ENCODE peak calls at places on chromosomes 11 and 22, in ten cellular contexts. Q is HFFc6, M is testis, D is sigmoid colon, C is omental fat pad, Y is lower leg skin, L is H1, K is stomach, Z is IMR-90, S is GM06990. J is an unnamed sample.

GRCh38 chr11:128929991-128930390 is 12.7 kb downstream of the TP53AIP1 start:
- DNase-seq in C (no peak), D (no peak), S (no peak), L (no peak), K (no peak), Z (peak), M (no peak), Y (no peak), Q (peak), J (no peak)

GRCh38 chr11:9607511-9607899 is 34.0 kb downstream of the WEE1 start:
- DNase-seq in Z (no peak), Q (no peak), S (no peak), C (no peak), K (no peak), L (no peak), D (no peak), M (no peak), Y (no peak), J (no peak)

GRCh38 chr11:24619900-24620299 is 123.0 kb downstream of the LUZP2 start:
- DNase-seq in L (no peak), K (no peak), D (no peak), S (no peak), Q (no peak), Z (no peak), Y (no peak), C (no peak), M (no peak), J (no peak)

GRCh38 chr11:84673753-84674152 is 953.4 kb downstream of the DLG2 start:
- DNase-seq in L (no peak), K (no peak), Q (peak), Z (no peak), S (no peak), M (no peak), C (no peak), Y (no peak), D (no peak), J (no peak)

GRCh38 chr11:32884770-32885384 is 7.7 kb upstream of the QSER1 start:
- DNase-seq in K (no peak), M (no peak), Q (peak), Z (no peak), C (no peak), Y (no peak), L (no peak), S (no peak), D (no peak), J (no peak)

GRCh38 chr11:1673841-1674193 is 23.2 kb upstream of the KRTAP5-6 start:
- DNase-seq in D (no peak), M (no peak), C (no peak), Q (no peak), Y (no peak), L (no peak), Z (no peak), K (no peak), S (no peak), J (no peak)

GRCh38 chr11:119223856-119224255 is 17.7 kb downstream of the CBL start:
- DNase-seq in M (no peak), S (no peak), L (no peak), D (no peak), Q (peak), K (no peak), Z (peak), Y (no peak), C (no peak), J (no peak)

GRCh38 chr11:66278396-66279091 is 569 bp downstream of the CNIH2 start:
- DNase-seq in S (no peak), C (no peak), Z (no peak), Q (peak), D (no peak), L (no peak), Y (no peak), K (no peak), M (no peak), J (no peak)

GRCh38 chr11:17544181-17544622 is at the start of gene USH1C:
- DNase-seq in D (no peak), Z (no peak), S (no peak), Y (no peak), M (peak), L (peak), Q (no peak), C (no peak), K (peak), J (no peak)

GRCh38 chr11:45736424-45736823 is 68.5 kb upstream of the SLC35C1 start:
- DNase-seq in K (no peak), Y (no peak), Z (peak), D (peak), S (no peak), Q (peak), C (no peak), M (no peak), L (no peak), J (no peak)

GRCh38 chr22:18031670-18032454 is 7.5 kb upstream of the MICAL3 start:
- DNase-seq in Y (no peak), K (no peak), Q (peak), C (no peak), Z (peak), L (no peak), S (no peak), M (no peak), D (peak), J (no peak)

GRCh38 chr22:48251629-48252028 is 1489.2 kb downstream of the TBC1D22A start:
- DNase-seq in K (no peak), Q (no peak), L (no peak), D (no peak), S (no peak), Y (peak), Z (no peak), C (no peak), M (no peak), J (no peak)

GRCh38 chr11:88469828-88470227 is 132.3 kb upstream of the CTSC start:
- DNase-seq in Y (no peak), S (no peak), D (no peak), C (no peak), Q (no peak), M (no peak), Z (peak), L (no peak), K (no peak), J (no peak)

GRCh38 chr11:100963375-100963774 is 166.2 kb downstream of the PGR start:
- DNase-seq in K (no peak), M (no peak), C (no peak), Q (no peak), Z (peak), D (no peak), S (no peak), Y (no peak), L (no peak), J (no peak)

GRCh38 chr11:76657139-76657823 is 13.3 kb downstream of the LRRC32 start:
- DNase-seq in Z (no peak), Q (no peak), D (peak), Y (peak), S (no peak), L (no peak), C (peak), M (no peak), K (peak), J (no peak)

GRCh38 chr11:12276356-12276755 is 101.0 kb upstream of the PARVA start:
- DNase-seq in K (peak), M (no peak), L (no peak), D (peak), C (no peak), Z (no peak), S (no peak), Y (peak), Q (no peak), J (no peak)

GRCh38 chr11:35541621-35542375 is 16.4 kb upstream of the PAMR1 start:
- DNase-seq in D (peak), Y (no peak), K (no peak), S (no peak), Q (peak), C (no peak), L (no peak), Z (peak), M (no peak), J (no peak)

GRCh38 chr22:22989856-22990255 is 80.5 kb upstream of the GNAZ start:
- DNase-seq in Y (no peak), C (no peak), L (no peak), K (no peak), Z (no peak), M (no peak), Q (no peak), S (no peak), D (no peak), J (no peak)

GRCh38 chr11:120354068-120354467 is 17.9 kb downstream of the ARHGEF12 start:
- DNase-seq in C (no peak), M (no peak), Z (peak), D (no peak), S (no peak), Y (no peak), L (no peak), K (no peak), Q (no peak), J (no peak)

GRCh38 chr11:120358729-120359128 is 22.5 kb downstream of the ARHGEF12 start:
- DNase-seq in Y (no peak), Q (no peak), Z (no peak), S (no peak), M (no peak), D (no peak), K (no peak), L (no peak), C (no peak), J (no peak)

GRCh38 chr11:120357620-120358019 is 21.4 kb downstream of the ARHGEF12 start:
- DNase-seq in D (no peak), K (no peak), L (no peak), S (no peak), M (no peak), Z (no peak), Q (no peak), C (no peak), Y (no peak), J (no peak)

GRCh38 chr11:120352405-120352804 is 16.2 kb downstream of the ARHGEF12 start:
- DNase-seq in S (no peak), C (no peak), Z (no peak), Q (no peak), M (no peak), D (no peak), L (no peak), Y (no peak), K (no peak), J (no peak)

DNA sequence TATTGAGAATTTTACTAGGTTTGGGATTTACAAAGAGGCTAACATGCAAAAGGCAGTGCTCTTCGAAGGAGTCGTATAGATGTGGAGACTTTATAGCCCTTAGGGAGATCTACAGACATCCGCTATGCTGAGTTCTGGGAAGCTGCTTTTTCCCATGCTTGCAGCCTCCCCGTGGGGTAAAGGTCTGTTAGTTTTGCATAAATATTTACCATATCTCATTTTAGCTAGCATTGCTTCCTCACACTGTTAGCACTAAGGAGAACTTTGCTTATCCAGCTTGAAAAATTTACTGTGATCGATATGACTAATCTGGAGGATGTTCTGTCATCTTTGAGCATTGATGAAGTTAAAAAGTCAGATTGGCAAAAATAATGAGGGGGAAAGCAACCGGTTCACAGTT is 18.6 kb downstream of the ARHGEF12 start:
- DNase-seq in Q (no peak), D (no peak), C (no peak), M (no peak), L (no peak), K (no peak), Z (peak), S (no peak), Y (no peak), J (no peak)
- TF ChIP-seq CTCF in Q (no peak), D (no peak), C (no peak), M (no peak), L (no peak), K (no peak), Z (no peak), S (no peak), Y (no peak), J (no peak)

GRCh38 chr11:113304916-113305315 is 9.5 kb upstream of the TTC12 start:
- DNase-seq in K (no peak), C (no peak), Q (no peak), S (no peak), M (no peak), D (no peak), L (no peak), Z (no peak), Y (no peak), J (no peak)
- TF ChIP-seq CTCF in K (no peak), C (no peak), Q (no peak), S (no peak), M (no peak), D (no peak), L (no peak), Z (no peak), Y (no peak), J (no peak)

DNA sequence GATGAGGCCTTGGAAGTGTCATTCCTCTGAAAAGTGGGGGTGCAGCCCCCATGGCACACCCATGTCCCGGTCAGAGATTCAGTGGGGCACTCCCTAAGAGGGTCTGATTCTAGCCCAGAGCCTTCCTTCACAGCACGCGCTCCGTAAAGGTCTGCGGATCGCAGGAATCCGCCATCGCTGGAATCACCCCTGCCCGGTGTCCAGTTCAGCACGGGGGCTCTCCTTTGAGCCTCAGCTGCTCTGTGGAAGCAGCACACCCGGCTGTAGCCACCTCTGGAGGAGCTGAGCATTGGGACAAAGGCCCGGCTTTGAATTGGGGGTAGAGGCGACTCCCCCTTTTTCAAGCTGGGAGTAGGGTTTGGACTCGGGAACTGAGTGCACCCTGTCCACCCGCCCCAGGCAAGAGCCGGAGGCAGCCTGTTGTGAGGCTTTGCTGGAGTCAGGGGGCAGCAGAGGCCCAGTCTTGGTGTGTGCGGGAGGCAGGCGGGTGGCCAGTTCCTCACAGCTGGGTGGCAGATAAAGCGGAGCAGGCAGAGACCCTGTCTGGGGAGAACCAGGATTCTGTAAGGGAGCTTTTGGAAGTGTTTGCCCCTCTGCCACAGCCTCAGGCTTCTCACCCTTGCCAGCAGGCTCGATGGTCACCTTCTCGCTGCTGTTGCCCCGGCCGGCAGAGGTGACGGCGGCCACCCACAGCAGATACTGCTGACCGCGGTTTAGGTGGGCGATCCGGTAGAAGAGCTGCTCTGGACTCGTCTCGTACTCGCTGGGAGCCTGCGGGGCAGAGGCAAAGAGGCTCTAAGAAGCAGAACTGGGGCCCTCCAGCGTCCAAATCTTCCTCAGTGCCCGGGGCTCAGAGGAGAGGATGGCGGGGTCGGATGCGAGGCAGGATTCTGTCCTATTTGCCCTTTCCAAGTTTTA is 115.9 kb downstream of the CEP164 start:
- DNase-seq in Z (peak), Y (no peak), D (peak), C (no peak), L (peak), K (peak), Q (peak), M (peak), S (no peak), J (peak)
- TF ChIP-seq CTCF in Z (peak), Y (no peak), D (no peak), C (no peak), L (peak), K (peak), Q (peak), M (peak), S (peak), J (peak)

DNA sequence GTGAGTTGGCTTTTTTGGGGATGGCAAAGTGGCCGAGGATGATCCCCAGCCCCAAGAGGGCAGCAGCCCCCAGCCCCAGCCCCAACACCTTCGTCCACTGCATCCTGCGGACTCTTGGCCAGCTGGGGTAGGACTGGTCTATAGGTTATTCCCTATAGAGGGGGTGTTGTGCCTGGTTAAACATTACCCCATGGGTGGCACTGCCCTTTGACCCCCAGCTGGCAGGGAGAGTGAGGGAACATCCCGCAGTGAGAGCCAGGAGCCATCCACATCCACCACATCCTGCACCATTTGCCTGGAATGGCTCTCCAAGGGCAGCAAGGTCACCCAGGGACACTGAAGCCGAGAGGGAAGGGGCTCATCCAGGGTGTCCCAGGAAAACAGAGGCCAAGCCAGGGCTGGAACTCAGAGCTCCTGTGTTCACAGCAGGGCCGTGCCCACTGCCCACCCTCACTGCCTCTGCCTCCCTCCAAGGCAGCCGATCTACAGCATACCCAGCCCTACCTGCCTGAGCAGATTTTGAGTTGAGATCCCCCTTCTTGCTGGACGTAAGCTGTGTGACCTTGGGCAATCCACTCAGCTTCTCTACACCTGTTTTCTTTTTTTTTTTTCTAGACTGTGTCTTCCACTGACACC is at the start of gene NAALADL1:
- DNase-seq in L (no peak), S (no peak), Y (no peak), K (no peak), C (no peak), D (no peak), Q (no peak), Z (no peak), M (no peak), J (no peak)
- TF ChIP-seq CTCF in L (no peak), S (no peak), Y (no peak), K (no peak), C (no peak), D (no peak), Q (no peak), Z (no peak), M (no peak), J (no peak)

GRCh38 chr22:39611360-39611759 is 40.8 kb downstream of the CACNA1I start:
- DNase-seq in S (no peak), Q (no peak), C (no peak), Y (no peak), D (no peak), Z (no peak), M (no peak), K (no peak), L (no peak), J (no peak)
- TF ChIP-seq CTCF in S (no peak), Q (no peak), C (no peak), Y (no peak), D (no peak), Z (no peak), M (no peak), K (no peak), L (no peak), J (no peak)

GRCh38 chr11:99069831-99070444 is 49.2 kb downstream of the CNTN5 start:
- DNase-seq in Y (no peak), M (peak), Z (no peak), K (no peak), S (no peak), C (no peak), D (peak), Q (no peak), L (peak), J (no peak)
- TF ChIP-seq CTCF in Y (no peak), M (no peak), Z (no peak), K (no peak), S (no peak), C (no peak), D (no peak), Q (no peak), L (no peak), J (peak)

DNA sequence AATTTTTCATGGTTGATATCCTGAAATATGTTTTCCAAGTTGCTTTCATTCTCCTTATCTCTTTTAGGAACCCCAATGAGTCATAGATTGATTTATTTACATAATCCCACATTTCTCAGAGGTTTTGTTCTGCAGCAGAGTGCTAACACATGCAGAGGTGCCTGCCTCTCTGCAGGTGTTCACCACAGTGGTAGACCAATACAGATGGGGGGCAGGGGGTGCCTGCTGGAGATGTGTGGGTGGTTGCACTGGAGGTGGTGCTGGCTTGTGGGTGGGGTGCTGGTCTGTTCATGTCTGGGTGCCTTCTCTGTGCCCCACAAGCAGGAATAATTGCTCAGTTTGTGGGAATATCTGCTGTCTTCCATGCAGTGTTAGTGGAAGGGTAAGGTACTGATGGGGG is 131.1 kb downstream of the JRKL start:
- DNase-seq in S (no peak), C (no peak), Y (no peak), L (no peak), Z (no peak), K (no peak), M (no peak), Q (no peak), D (no peak), J (no peak)
- TF ChIP-seq CTCF in S (no peak), C (no peak), Y (no peak), L (no peak), Z (no peak), K (no peak), M (no peak), Q (no peak), D (no peak), J (no peak)

GRCh38 chr11:10693509-10694071 is at the start of gene IRAG1:
- DNase-seq in Z (peak), K (peak), Q (peak), D (peak), Y (no peak), L (no peak), S (no peak), C (no peak), M (peak), J (no peak)

GRCh38 chr11:10692716-10693115 is 839 bp downstream of the IRAG1 start:
- DNase-seq in L (no peak), Z (no peak), M (no peak), C (no peak), K (no peak), S (no peak), D (no peak), Y (no peak), Q (no peak), J (no peak)

GRCh38 chr11:10683429-10683828 is 10.1 kb downstream of the IRAG1 start:
- DNase-seq in D (no peak), Q (no peak), S (no peak), K (no peak), Y (no peak), M (no peak), C (no peak), L (no peak), Z (no peak), J (no peak)

GRCh38 chr11:10688401-10688800 is 5.2 kb downstream of the IRAG1 start:
- DNase-seq in Q (no peak), C (no peak), L (no peak), D (no peak), K (no peak), M (no peak), Z (peak), Y (no peak), S (no peak), J (no peak)
- TF ChIP-seq CTCF in Q (peak), C (no peak), L (peak), D (no peak), K (peak), M (no peak), Z (peak), Y (no peak), S (peak), J (no peak)

GRCh38 chr11:22130462-22131053 is 62.3 kb upstream of the ANO5 start:
- DNase-seq in C (no peak), S (no peak), Y (no peak), M (no peak), Q (no peak), Z (no peak), K (no peak), L (peak), D (no peak), J (no peak)
- TF ChIP-seq CTCF in C (no peak), S (peak), Y (no peak), M (peak), Q (peak), Z (peak), K (no peak), L (no peak), D (no peak), J (peak)

J was measured in GM10248.